ENCODE peak calls at places on chromosomes 1 and 21, in five cellular contexts. One of them, this sample, is unnamed.

GRCh38 chr1:7432102-7432895 is 338.8 kb upstream of the VAMP3 start:
- DNase-seq in T47D: no peak
- DNase-seq in astrocyte of the spinal cord: no peak
- DNase-seq in EH: no peak
- DNase-seq in astrocyte: no peak
- DNase-seq in this sample: no peak

GRCh38 chr21:32918467-32919140 is 107.1 kb upstream of the OLIG2 start:
- DNase-seq in T47D: no peak
- DNase-seq in astrocyte of the spinal cord: no peak
- DNase-seq in EH: no peak
- DNase-seq in astrocyte: no peak
- DNase-seq in this sample: no peak

GRCh38 chr21:39386899-39387298 is 38.0 kb upstream of the HMGN1 start:
- DNase-seq in T47D: no peak
- DNase-seq in astrocyte of the spinal cord: no peak
- DNase-seq in EH: no peak
- DNase-seq in astrocyte: no peak
- DNase-seq in this sample: no peak

GRCh38 chr21:44057960-44058651 is 46.0 kb downstream of the TRAPPC10 start:
- DNase-seq in T47D: no peak
- DNase-seq in astrocyte of the spinal cord: no peak
- DNase-seq in EH: no peak
- DNase-seq in astrocyte: peak
- DNase-seq in this sample: peak

GRCh38 chr1:11422701-11423100 is 56.3 kb upstream of the DISP3 start:
- DNase-seq in T47D: no peak
- DNase-seq in astrocyte of the spinal cord: no peak
- DNase-seq in EH: no peak
- DNase-seq in astrocyte: no peak
- DNase-seq in this sample: no peak

GRCh38 chr1:38827299-38827698 is 32.3 kb downstream of the RRAGC start:
- DNase-seq in T47D: no peak
- DNase-seq in astrocyte of the spinal cord: no peak
- DNase-seq in EH: no peak
- DNase-seq in astrocyte: no peak
- DNase-seq in this sample: no peak

GRCh38 chr1:8312235-8313218 is 5.4 kb upstream of the SLC45A1 start:
- DNase-seq in T47D: no peak
- DNase-seq in astrocyte of the spinal cord: no peak
- DNase-seq in EH: no peak
- DNase-seq in astrocyte: no peak
- DNase-seq in this sample: no peak

GRCh38 chr1:229717774-229718173 is 91.7 kb downstream of the URB2 start:
- DNase-seq in T47D: no peak
- DNase-seq in astrocyte of the spinal cord: no peak
- DNase-seq in EH: peak
- DNase-seq in astrocyte: no peak
- DNase-seq in this sample: no peak

GRCh38 chr1:94335950-94336349 is 82.2 kb upstream of the ABCD3 start:
- DNase-seq in T47D: no peak
- DNase-seq in astrocyte of the spinal cord: peak
- DNase-seq in EH: peak
- DNase-seq in astrocyte: peak
- DNase-seq in this sample: no peak